ENCODE peak calls at places on chromosomes 12 and 14, in eight cellular contexts. U is tibial artery, Y is fibroblast of lung, I is T follicular helper cell, B is foreskin fibroblast, V is choroid plexus epithelial cell, C is AG10803, F is lower leg skin. H is an unnamed sample.

GRCh38 chr12:120496353-120497340 is 734 bp downstream of the DYNLL1 start:
- DNase-seq in U (peak), Y (peak), I (peak), B (peak), V (peak), C (peak), F (peak), H (peak)

GRCh38 chr14:99132821-99133562 is 139.0 kb downstream of the BCL11B start:
- DNase-seq in U (peak), Y (no peak), I (no peak), B (no peak), V (no peak), C (no peak), F (peak), H (no peak)

GRCh38 chr14:95679995-95680735 is 6.1 kb upstream of the TCL1B start:
- DNase-seq in U (no peak), Y (no peak), I (no peak), B (no peak), V (no peak), C (no peak), F (no peak), H (no peak)

GRCh38 chr14:37165794-37166193 is 6.6 kb downstream of the SLC25A21 start:
- DNase-seq in U (no peak), Y (no peak), I (no peak), B (no peak), V (no peak), C (no peak), F (no peak), H (no peak)

GRCh38 chr14:100297320-100298300 is 8.6 kb downstream of the SLC25A29 start:
- DNase-seq in U (peak), Y (peak), I (no peak), B (peak), V (peak), C (peak), F (peak), H (no peak)

GRCh38 chr14:37889087-37889486 is 293.7 kb downstream of the TTC6 start:
- DNase-seq in U (no peak), Y (no peak), I (no peak), B (no peak), V (peak), C (no peak), F (no peak), H (no peak)

GRCh38 chr14:72714094-72714493 is 179.8 kb downstream of the DPF3 start:
- DNase-seq in U (no peak), Y (no peak), I (no peak), B (no peak), V (no peak), C (no peak), F (no peak), H (peak)

GRCh38 chr12:127600211-127600610 is 666.8 kb upstream of the TMEM132C start:
- DNase-seq in U (no peak), Y (no peak), I (no peak), B (no peak), V (no peak), C (no peak), F (no peak), H (no peak)

GRCh38 chr12:121808623-121809022 is 4.8 kb downstream of the SETD1B start:
- DNase-seq in U (no peak), Y (no peak), I (no peak), B (no peak), V (no peak), C (no peak), F (no peak), H (no peak)

GRCh38 chr14:104931771-104932675 is 7.3 kb downstream of the PLD4 start:
- DNase-seq in U (peak), Y (no peak), I (no peak), B (no peak), V (no peak), C (no peak), F (no peak), H (no peak)

GRCh38 chr14:98234208-98234607 is 1037.8 kb downstream of the BCL11B start:
- DNase-seq in U (no peak), Y (no peak), I (no peak), B (no peak), V (no peak), C (peak), F (no peak), H (no peak)

GRCh38 chr14:84857571-84857970 is 672.4 kb upstream of the FLRT2 start:
- DNase-seq in U (no peak), Y (no peak), I (no peak), B (no peak), V (peak), C (no peak), F (no peak), H (no peak)

GRCh38 chr14:95601650-95602049 is 66.8 kb downstream of the GLRX5 start:
- DNase-seq in U (no peak), Y (no peak), I (no peak), B (no peak), V (no peak), C (no peak), F (no peak), H (no peak)

GRCh38 chr12:1518486-1518762 is 76.0 kb downstream of the FBXL14 start:
- DNase-seq in U (no peak), Y (no peak), I (no peak), B (no peak), V (no peak), C (no peak), F (no peak), H (no peak)

GRCh38 chr14:77883479-77884238 is 83.8 kb downstream of the ADCK1 start:
- DNase-seq in U (no peak), Y (no peak), I (no peak), B (no peak), V (no peak), C (no peak), F (no peak), H (no peak)

GRCh38 chr14:39175445-39176262 is 600 bp downstream of the PNN start:
- DNase-seq in U (no peak), Y (no peak), I (no peak), B (peak), V (peak), C (peak), F (no peak), H (no peak)

GRCh38 chr14:54306806-54307205 is 90.0 kb upstream of the CDKN3 start:
- DNase-seq in U (no peak), Y (no peak), I (no peak), B (no peak), V (no peak), C (no peak), F (no peak), H (no peak)

GRCh38 chr14:89214221-89214965 is 202.6 kb downstream of the FOXN3 start:
- DNase-seq in U (peak), Y (peak), I (no peak), B (no peak), V (no peak), C (peak), F (peak), H (no peak)

H was measured in GM18507.